ENCODE peak calls at places on chromosome 22, in four cellular contexts. N is astrocyte of the spinal cord, I is retinal pigment epithelial cell, S is HTR-8/SVneo. V is an unnamed sample.

GRCh38 chr22:41668971-41669911 is 19.4 kb downstream of the SNU13 start:
- DNase-seq in N (peak), I (no peak), S (peak), V (no peak)

GRCh38 chr22:21766933-21767462 is 31.4 kb upstream of the YPEL1 start:
- DNase-seq in N (no peak), I (no peak), S (no peak), V (no peak)

GRCh38 chr22:33875316-33875715 is 45.0 kb downstream of the LARGE1 start:
- DNase-seq in N (no peak), I (no peak), S (no peak), V (no peak)

GRCh38 chr22:37808294-37808657 is 542 bp downstream of the GCAT start:
- DNase-seq in N (no peak), I (no peak), S (no peak), V (no peak)

GRCh38 chr22:32144875-32145274 is 14.2 kb downstream of the C22orf42 start:
- DNase-seq in N (no peak), I (no peak), S (no peak), V (no peak)

GRCh38 chr22:26489447-26490036 is 5.9 kb downstream of the SRRD start:
- DNase-seq in N (no peak), I (no peak), S (no peak), V (no peak)

GRCh38 chr22:48630444-48630777 is 1197.3 kb downstream of the BRD1 start:
- DNase-seq in N (no peak), I (no peak), S (no peak), V (no peak)

GRCh38 chr22:45976351-45977002 is 485 bp downstream of the WNT7B start:
- DNase-seq in N (no peak), I (no peak), S (no peak), V (no peak)

GRCh38 chr22:31750365-31751284 is 693 bp upstream of the PRR14L start:
- DNase-seq in N (no peak), I (no peak), S (no peak), V (no peak)

GRCh38 chr22:17369553-17370035 is 334 bp downstream of the CECR2 start:
- DNase-seq in N (no peak), I (no peak), S (no peak), V (no peak)

GRCh38 chr22:45884201-45885067 is 92.5 kb downstream of the WNT7B start:
- DNase-seq in N (no peak), I (no peak), S (no peak), V (no peak)

GRCh38 chr22:24181088-24181995 is at the start of gene SUSD2:
- DNase-seq in N (no peak), I (no peak), S (no peak), V (no peak)

GRCh38 chr22:36435516-36436415 is 45.7 kb downstream of the TXN2 start:
- DNase-seq in N (no peak), I (no peak), S (no peak), V (no peak)

GRCh38 chr22:24157783-24158170 is 23.5 kb upstream of the SUSD2 start:
- DNase-seq in N (no peak), I (no peak), S (no peak), V (no peak)

GRCh38 chr22:37806409-37807338 is 1.1 kb upstream of the GCAT start:
- DNase-seq in N (peak), I (no peak), S (no peak), V (no peak)

GRCh38 chr22:41487037-41487963 is 18.4 kb downstream of the ACO2 start:
- DNase-seq in N (no peak), I (peak), S (no peak), V (no peak)

GRCh38 chr22:49062155-49063039 is 765.3 kb downstream of the BRD1 start:
- DNase-seq in N (no peak), I (no peak), S (no peak), V (no peak)

GRCh38 chr22:23098718-23099524 is 28.6 kb downstream of the GNAZ start:
- DNase-seq in N (peak), I (no peak), S (no peak), V (no peak)

GRCh38 chr22:45205624-45205925 is 35.1 kb downstream of the KIAA0930 start:
- DNase-seq in N (no peak), I (no peak), S (no peak), V (no peak)

V was measured in epithelial cell of proximal tubule.